ENCODE peak calls at places on chromosomes 1 and 21, in six cellular contexts. W, N, M, Y, V and O are unnamed samples.
A peak's percentile ranks its signal among the peaks of the same experiment; 100 is the strongest.

GRCh38 chr1:86913399-86913895 is 479 bp downstream of the SELENOF start:
- DNase-seq in W (peak; percentile 48), Y (peak; percentile 25), N (peak; percentile 78), M (no peak), V (peak; percentile 49), O (peak; percentile 61)

GRCh38 chr1:203361843-203362524 is 11.1 kb upstream of the FMOD start:
- DNase-seq in N (peak; percentile 72), Y (peak; percentile 32), V (no peak), M (no peak), W (peak; percentile 82), O (no peak)

GRCh38 chr1:156711011-156711817 is 5.8 kb upstream of the CRABP2 start:
- DNase-seq in V (peak; percentile 89), M (no peak), Y (no peak), N (no peak), W (no peak), O (no peak)

GRCh38 chr1:112464501-112464900 is 44.3 kb upstream of the WNT2B start:
- DNase-seq in W (no peak), N (no peak), Y (no peak), V (no peak), M (no peak), O (peak; percentile 45)

GRCh38 chr1:230210326-230210978 is 143.4 kb downstream of the GALNT2 start:
- DNase-seq in W (peak; percentile 28), M (no peak), N (no peak), Y (no peak), V (no peak), O (no peak)

GRCh38 chr1:162689745-162690671 is 57.7 kb downstream of the DDR2 start:
- DNase-seq in N (no peak), V (no peak), M (no peak), W (peak; percentile 36), Y (no peak), O (no peak)

GRCh38 chr1:1960480-1961196 is 41.6 kb upstream of the TMEM52 start:
- DNase-seq in M (peak; percentile 17), W (no peak), V (no peak), N (no peak), Y (no peak), O (no peak)

GRCh38 chr1:166638137-166638536 is 201.1 kb upstream of the POGK start:
- DNase-seq in W (no peak), Y (no peak), V (no peak), M (no peak), N (no peak), O (no peak)

GRCh38 chr1:3677411-3677944 is 25.2 kb downstream of the TP73 start:
- DNase-seq in W (no peak), Y (no peak), M (no peak), V (no peak), N (no peak), O (no peak)

GRCh38 chr1:53967409-53968124 is 21.4 kb downstream of the LRRC42 start:
- DNase-seq in V (no peak), W (no peak), M (no peak), Y (no peak), N (no peak), O (no peak)

GRCh38 chr1:70071597-70071996 is 133.8 kb downstream of the LRRC40 start:
- DNase-seq in Y (no peak), V (no peak), W (peak; percentile 71), N (no peak), M (no peak), O (peak; percentile 41)

GRCh38 chr1:93313026-93313425 is 32.7 kb upstream of the DR1 start:
- DNase-seq in M (no peak), N (no peak), Y (no peak), W (no peak), V (no peak), O (no peak)

GRCh38 chr1:214637722-214638473 is 34.9 kb downstream of the CENPF start:
- DNase-seq in Y (peak; percentile 20), W (peak; percentile 69), V (peak; percentile 40), N (peak; percentile 42), M (no peak), O (no peak)

GRCh38 chr1:59730759-59731478 is 83.8 kb upstream of the HOOK1 start:
- DNase-seq in M (no peak), N (no peak), Y (peak; percentile 91), V (no peak), W (peak; percentile 99), O (peak; percentile 71)

GRCh38 chr21:35508389-35508888 is 459.3 kb upstream of the RUNX1 start:
- DNase-seq in M (no peak), Y (peak; percentile 76), V (no peak), N (peak; percentile 17), W (peak; percentile 65), O (peak; percentile 54)

GRCh38 chr1:22447581-22448215 is 4.0 kb upstream of the ZBTB40 start:
- DNase-seq in W (peak; percentile 78), Y (peak; percentile 84), N (no peak), M (no peak), V (peak; percentile 72), O (no peak)

GRCh38 chr1:226602186-226603029 is 53.8 kb downstream of the STUM start:
- DNase-seq in V (no peak), N (no peak), Y (no peak), W (peak; percentile 78), M (no peak), O (peak; percentile 38)

GRCh38 chr1:73800376-73800775 is 397.6 kb downstream of the LRRIQ3 start:
- DNase-seq in M (no peak), Y (no peak), W (no peak), V (no peak), N (no peak), O (no peak)

GRCh38 chr1:18766328-18766727 is 93.1 kb downstream of the TAS1R2 start:
- DNase-seq in M (no peak), V (no peak), Y (no peak), N (no peak), W (no peak), O (no peak)

GRCh38 chr1:234722267-234722704 is 112.3 kb upstream of the IRF2BP2 start:
- DNase-seq in N (no peak), Y (no peak), V (no peak), W (no peak), M (no peak), O (no peak)

DNA sequence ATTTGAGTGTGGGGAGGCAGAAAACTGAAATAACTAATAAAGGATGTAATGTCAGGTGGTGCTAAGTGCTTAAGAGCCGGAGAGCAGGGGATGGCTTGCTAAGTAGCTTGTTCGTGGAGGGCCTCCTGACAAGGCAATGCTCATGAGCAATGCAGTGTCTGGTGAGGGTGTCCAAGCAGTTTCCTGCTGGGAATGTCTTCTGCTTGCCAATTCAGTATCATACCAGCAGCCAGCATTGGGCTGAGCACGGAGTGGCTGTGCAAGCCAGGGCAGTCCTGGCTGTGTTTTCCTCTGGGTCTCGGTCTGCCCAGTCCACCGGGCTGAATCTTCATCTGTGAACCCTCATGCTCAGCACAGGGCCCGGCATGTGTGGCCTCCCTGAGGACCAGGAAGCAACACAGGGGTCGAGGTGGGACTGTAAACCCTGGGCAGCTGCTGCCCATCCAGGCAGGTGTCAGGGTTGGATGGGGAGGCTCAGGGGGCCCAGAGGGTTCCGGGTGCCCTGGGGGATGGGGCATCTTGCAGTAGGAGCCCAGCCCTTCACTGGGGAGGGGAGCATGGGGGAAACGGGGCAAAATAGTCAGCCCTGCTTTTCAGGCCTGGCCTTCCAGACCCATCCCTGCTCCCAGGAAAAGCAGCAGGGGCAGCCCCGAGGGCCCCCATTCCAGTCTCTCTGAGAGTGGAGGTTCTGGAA is 27.5 kb downstream of the EDN2 start:
- DNase-seq in Y (no peak), M (no peak), W (no peak), N (no peak), V (no peak), O (no peak)
- H3K27ac ChIP-seq in Y (no peak overlapping the region), M (no peak overlapping the region), W (no peak overlapping the region), N (no peak overlapping the region), V (no peak overlapping the region), O (no peak overlapping the region)

GRCh38 chr21:46181953-46182547 is 2.2 kb downstream of the SPATC1L start:
- DNase-seq in V (no peak), M (no peak), W (no peak), Y (no peak), N (no peak), O (peak; percentile 17)

GRCh38 chr21:46181436-46181835 is 2.8 kb downstream of the SPATC1L start:
- DNase-seq in N (no peak), M (peak; percentile 71), V (no peak), Y (no peak), W (no peak), O (no peak)

GRCh38 chr21:46180079-46180722 is 4.1 kb downstream of the SPATC1L start:
- DNase-seq in N (no peak), Y (no peak), M (no peak), W (no peak), V (no peak), O (peak; percentile 13)

GRCh38 chr21:46179708-46180078 is 4.6 kb downstream of the SPATC1L start:
- DNase-seq in M (no peak), Y (no peak), N (no peak), V (no peak), W (no peak), O (no peak)

GRCh38 chr21:46180778-46181391 is 3.4 kb downstream of the SPATC1L start:
- DNase-seq in M (peak; percentile 69), N (no peak), Y (no peak), V (no peak), W (no peak), O (no peak)
- TF ChIP-seq CTCF in M (no peak), N (no peak), Y (no peak), V (no peak), W (no peak), O (no peak)

GRCh38 chr1:192376387-192376786 is 59.6 kb downstream of the RGS21 start:
- DNase-seq in W (no peak), M (no peak), Y (no peak), V (no peak), N (no peak), O (no peak)

GRCh38 chr1:192378276-192378675 is 61.5 kb downstream of the RGS21 start:
- DNase-seq in V (no peak), W (peak; percentile 54), N (no peak), M (no peak), Y (no peak), O (no peak)

GRCh38 chr1:192382758-192383157 is 66.0 kb downstream of the RGS21 start:
- DNase-seq in W (no peak), V (no peak), N (peak; percentile 4), M (no peak), Y (no peak), O (no peak)

GRCh38 chr1:192379536-192379935 is 62.7 kb downstream of the RGS21 start:
- DNase-seq in M (no peak), V (no peak), N (no peak), Y (no peak), W (no peak), O (no peak)

GRCh38 chr1:192378878-192379277 is 62.1 kb downstream of the RGS21 start:
- DNase-seq in N (no peak), Y (no peak), V (no peak), M (no peak), W (no peak), O (no peak)
- H3K27ac ChIP-seq in N (no peak overlapping the region), Y (no peak overlapping the region), V (no peak overlapping the region), M (no peak overlapping the region), W (no peak overlapping the region), O (no peak overlapping the region)

GRCh38 chr1:152876827-152877226 is 1.3 kb upstream of the SMCP start:
- DNase-seq in M (no peak), W (no peak), V (no peak), Y (no peak), N (no peak), O (no peak)

GRCh38 chr1:152880907-152881306 is 2.8 kb downstream of the SMCP start:
- DNase-seq in Y (no peak), V (no peak), M (no peak), W (no peak), N (no peak), O (no peak)

GRCh38 chr1:152879559-152880198 is 1.6 kb downstream of the SMCP start:
- DNase-seq in W (no peak), V (no peak), Y (no peak), N (no peak), M (no peak), O (no peak)

GRCh38 chr1:152880316-152880715 is 2.2 kb downstream of the SMCP start:
- DNase-seq in V (no peak), M (no peak), W (no peak), N (no peak), Y (no peak), O (no peak)

GRCh38 chr1:152878042-152878441 is at the start of gene SMCP:
- DNase-seq in N (no peak), W (no peak), V (no peak), M (no peak), Y (no peak), O (no peak)
- TF ChIP-seq CTCF in N (peak; percentile 73), W (no peak), V (no peak), M (no peak), Y (peak; percentile 31), O (no peak)